ENCODE peak calls at places on chromosomes 13 and 19, in six cellular contexts. V, K, Y, S, C and A are unnamed samples.
A peak's percentile ranks its signal among the peaks of the same experiment; 100 is the strongest.

GRCh38 chr13:23865898-23866297 is 23.3 kb downstream of the MIPEP start:
- DNase-seq in V (no peak), K (no peak), Y (no peak), S (no peak), C (no peak), A (no peak)

GRCh38 chr13:111395511-111396393 is 75.3 kb downstream of the TEX29 start:
- DNase-seq in V (no peak), K (no peak), Y (no peak), S (no peak), C (no peak), A (no peak)

GRCh38 chr13:30851697-30852096 is 54.4 kb upstream of the MEDAG start:
- DNase-seq in V (no peak), K (no peak), Y (no peak), S (no peak), C (no peak), A (no peak)

GRCh38 chr19:9054768-9055167 is 32.1 kb upstream of the OR1M1 start:
- DNase-seq in V (no peak), K (peak; percentile 95), Y (no peak), S (no peak), C (no peak), A (peak; percentile 51)

GRCh38 chr13:111897846-111898215 is 169.1 kb upstream of the SOX1 start:
- DNase-seq in V (no peak), K (no peak), Y (no peak), S (no peak), C (no peak), A (no peak)

GRCh38 chr13:111323950-111324651 is 3.7 kb downstream of the TEX29 start:
- DNase-seq in V (no peak), K (no peak), Y (peak; percentile 63), S (no peak), C (no peak), A (no peak)

GRCh38 chr13:110166598-110166997 is 140.4 kb downstream of the COL4A1 start:
- DNase-seq in V (no peak), K (peak; percentile 39), Y (no peak), S (no peak), C (no peak), A (no peak)

GRCh38 chr19:11639245-11639601 is 41.9 kb downstream of the ZNF627 start:
- DNase-seq in V (no peak), K (no peak), Y (no peak), S (no peak), C (no peak), A (no peak)

GRCh38 chr13:46146898-46147297 is 35.1 kb downstream of the LCP1 start:
- DNase-seq in V (peak; percentile 67), K (no peak), Y (no peak), S (peak; percentile 39), C (no peak), A (peak; percentile 67)

GRCh38 chr13:100461309-100462035 is 127.1 kb downstream of the GGACT start:
- DNase-seq in V (no peak), K (no peak), Y (no peak), S (no peak), C (peak; percentile 69), A (peak; percentile 40)

GRCh38 chr19:1169921-1170885 is 3.9 kb downstream of the SBNO2 start:
- DNase-seq in V (peak; percentile 89), K (peak; percentile 87), Y (no peak), S (peak; percentile 88), C (no peak), A (no peak)

GRCh38 chr19:5154129-5154798 is 185.4 kb downstream of the KDM4B start:
- DNase-seq in V (no peak), K (peak; percentile 39), Y (peak; percentile 49), S (no peak), C (no peak), A (peak; percentile 81)

GRCh38 chr13:112752711-112753541 is 63.1 kb downstream of the ATP11A start:
- DNase-seq in V (no peak), K (no peak), Y (peak; percentile 86), S (no peak), C (no peak), A (no peak)

GRCh38 chr13:28822161-28822560 is 2.0 kb downstream of the MTUS2 start:
- DNase-seq in V (no peak), K (no peak), Y (no peak), S (no peak), C (no peak), A (no peak)

GRCh38 chr13:97005631-97006262 is 11.5 kb upstream of the OXGR1 start:
- DNase-seq in V (no peak), K (peak; percentile 9), Y (no peak), S (peak; percentile 63), C (no peak), A (no peak)

GRCh38 chr19:34963531-34964406 is at the start of gene ZNF792:
- DNase-seq in V (peak; percentile 77), K (peak; percentile 41), Y (peak; percentile 57), S (peak; percentile 30), C (peak; percentile 79), A (peak; percentile 88)

GRCh38 chr19:29724102-29724641 is 9.1 kb upstream of the C19orf12 start:
- DNase-seq in V (peak; percentile 45), K (no peak), Y (peak; percentile 60), S (peak; percentile 6), C (peak; percentile 31), A (peak; percentile 75)

GRCh38 chr19:12092065-12092867 is 27.7 kb downstream of the ZNF844 start:
- DNase-seq in V (peak; percentile 97), K (peak; percentile 37), Y (peak; percentile 96), S (peak; percentile 88), C (peak; percentile 71), A (peak; percentile 97)

GRCh38 chr19:47794526-47794925 is 9.8 kb downstream of the TPRX1 start:
- DNase-seq in V (no peak), K (no peak), Y (no peak), S (no peak), C (no peak), A (peak; percentile 86)

GRCh38 chr19:30103981-30104380 is 161.9 kb downstream of the URI1 start:
- DNase-seq in V (no peak), K (no peak), Y (no peak), S (no peak), C (no peak), A (no peak)

GRCh38 chr19:30606114-30607050 is 234.2 kb downstream of the ZNF536 start:
- DNase-seq in V (no peak), K (no peak), Y (no peak), S (no peak), C (no peak), A (no peak)

GRCh38 chr13:77330009-77330471 is 3.1 kb upstream of the MYCBP2 start:
- DNase-seq in V (peak; percentile 7), K (no peak), Y (no peak), S (peak; percentile 44), C (peak; percentile 75), A (no peak)

GRCh38 chr13:101455863-101456262 is 3.4 kb downstream of the ITGBL1 start:
- DNase-seq in V (no peak), K (peak; percentile 90), Y (no peak), S (peak; percentile 91), C (peak; percentile 69), A (peak; percentile 33)

GRCh38 chr13:43300817-43301216 is 277.4 kb downstream of the DNAJC15 start:
- DNase-seq in V (peak; percentile 97), K (no peak), Y (no peak), S (peak; percentile 69), C (peak; percentile 59), A (no peak)

GRCh38 chr13:113216165-113217056 is 7.0 kb downstream of the CUL4A start:
- DNase-seq in V (peak; percentile 74), K (peak; percentile 73), Y (no peak), S (peak; percentile 70), C (peak; percentile 53), A (peak; percentile 70)

GRCh38 chr13:44917589-44918322 is 71.5 kb downstream of the NUFIP1 start:
- DNase-seq in V (peak; percentile 97), K (peak; percentile 92), Y (peak; percentile 95), S (peak; percentile 98), C (peak; percentile 98), A (peak; percentile 96)

GRCh38 chr13:28476919-28477708 is 17.8 kb downstream of the FLT1 start:
- DNase-seq in V (no peak), K (no peak), Y (no peak), S (no peak), C (no peak), A (no peak)

GRCh38 chr13:76832258-76832988 is 53.8 kb downstream of the KCTD12 start:
- DNase-seq in V (no peak), K (no peak), Y (no peak), S (no peak), C (no peak), A (no peak)

GRCh38 chr13:74929436-74929835 is 552.5 kb downstream of the TBC1D4 start:
- DNase-seq in V (no peak), K (peak; percentile 61), Y (no peak), S (peak; percentile 33), C (no peak), A (no peak)

GRCh38 chr13:100552755-100553154 is 35.8 kb downstream of the GGACT start:
- DNase-seq in V (no peak), K (no peak), Y (no peak), S (no peak), C (no peak), A (no peak)

GRCh38 chr19:30001794-30002193 is 59.8 kb downstream of the URI1 start:
- DNase-seq in V (peak; percentile 12), K (peak; percentile 2), Y (no peak), S (peak; percentile 23), C (peak; percentile 6), A (no peak)

GRCh38 chr13:65292488-65292901 is 1937.6 kb downstream of the PCDH9 start:
- DNase-seq in V (peak; percentile 1), K (peak; percentile 25), Y (no peak), S (peak; percentile 84), C (peak; percentile 32), A (peak; percentile 13)

GRCh38 chr19:30183807-30184490 is 188.2 kb upstream of the ZNF536 start:
- DNase-seq in V (no peak), K (no peak), Y (no peak), S (no peak), C (no peak), A (no peak)

GRCh38 chr13:50323440-50324070 is 308.3 kb downstream of the KCNRG start:
- DNase-seq in V (no peak), K (peak; percentile 73), Y (no peak), S (peak; percentile 86), C (peak; percentile 41), A (no peak)

DNA sequence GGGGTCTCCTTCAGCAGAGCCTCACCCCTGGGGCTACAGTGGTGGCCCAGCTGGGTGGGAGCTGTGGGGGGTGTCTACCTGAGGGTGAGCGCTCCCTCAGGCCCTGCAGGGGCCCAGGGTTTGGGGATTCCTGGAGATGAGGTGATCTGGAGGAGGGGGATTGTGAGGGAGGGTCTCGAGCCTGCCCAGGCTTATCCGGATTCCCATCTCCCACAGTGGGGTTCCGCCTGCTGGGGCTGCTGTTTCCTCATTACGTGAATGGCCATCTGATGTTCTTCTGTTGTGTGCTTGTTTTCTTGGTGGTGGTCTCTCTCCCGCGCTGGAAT is 4.4 kb downstream of the PPP1R37 start:
- DNase-seq in V (no peak), K (no peak), Y (no peak), S (no peak), C (no peak), A (no peak)
- H3K4me1 ChIP-seq in V (peaks cover 25% of the 10 kb centered on the region), K (peaks cover 27% of the 10 kb centered on the region), Y (peaks cover 48% of the 10 kb centered on the region), S (peaks cover 42% of the 10 kb centered on the region), C (peaks cover 21% of the 10 kb centered on the region), A (peaks cover 22% of the 10 kb centered on the region)

GRCh38 chr19:42069619-42070293 is at the start of gene GRIK5:
- DNase-seq in V (peak; percentile 59), K (no peak), Y (no peak), S (no peak), C (no peak), A (peak; percentile 66)
- TF ChIP-seq EZH2 in V (no peak), K (no peak), Y (no peak), S (no peak), C (peak; percentile 3), A (no peak)

GRCh38 chr19:17973759-17974158 is 6.9 kb downstream of the KCNN1 start:
- DNase-seq in V (no peak), K (no peak), Y (no peak), S (no peak), C (no peak), A (no peak)
- H3K36me3 ChIP-seq in V (peaks cover 48% of the 10 kb centered on the region), K (no peaks in the 10 kb centered on the region), Y (no peaks in the 10 kb centered on the region), S (no peaks in the 10 kb centered on the region), C (no peaks in the 10 kb centered on the region), A (no peaks in the 10 kb centered on the region)

GRCh38 chr19:46603195-46603637 is 2.1 kb downstream of the CALM3 start:
- DNase-seq in V (no peak), K (no peak), Y (no peak), S (no peak), C (no peak), A (no peak)
- H3K4me1 ChIP-seq in V (peaks cover 10% of the 10 kb centered on the region), K (peaks cover 13% of the 10 kb centered on the region), Y (peaks cover 37% of the 10 kb centered on the region), S (peaks cover 14% of the 10 kb centered on the region), C (peaks cover 13% of the 10 kb centered on the region), A (peaks cover 11% of the 10 kb centered on the region)